ENCODE peak calls at places on chromosomes 7 and 10, in ten cellular contexts. Z is fibroblast of lung, G is AG04450, X is HFFc6, E is AG10803, H is IMR-90, D is spleen, V is activated B cell treated with CpG ODN at 0.5 μM for 24 hours, K is left lung, Y is heart right ventricle. W is an unnamed sample.

GRCh38 chr7:157520249-157520648 is 183.4 kb downstream of the DNAJB6 start:
- DNase-seq in V (peak; percentile 9), D (peak; percentile 52), X (no peak), H (no peak), G (no peak), Z (no peak), K (no peak), Y (no peak), E (no peak), W (no peak)

GRCh38 chr7:143345428-143345900 is 17.0 kb downstream of the FAM131B start:
- DNase-seq in Y (peak; percentile 48), V (no peak), K (peak; percentile 93), Z (peak; percentile 49), G (no peak), D (peak; percentile 90), E (no peak), X (no peak), H (peak; percentile 32), W (no peak)

GRCh38 chr7:67346126-67346525 is 349.5 kb downstream of the TYW1 start:
- DNase-seq in Z (no peak), D (no peak), K (no peak), Y (no peak), V (no peak), H (no peak), E (no peak), G (no peak), X (no peak), W (no peak)

GRCh38 chr10:51886438-51887068 is 187.2 kb upstream of the CSTF2T start:
- DNase-seq in H (peak; percentile 84), D (no peak), K (no peak), X (peak; percentile 49), G (peak; percentile 33), Z (peak; percentile 73), Y (no peak), V (no peak), E (peak; percentile 74), W (no peak)

GRCh38 chr10:132447446-132448247 is 50.6 kb downstream of the PWWP2B start:
- DNase-seq in K (peak; percentile 87), V (peak; percentile 45), E (peak; percentile 82), G (peak; percentile 18), Z (peak; percentile 93), X (peak; percentile 57), Y (no peak), D (peak; percentile 92), H (peak; percentile 71), W (no peak)

GRCh38 chr10:2145486-2145885 is 408.2 kb upstream of the ADARB2 start:
- DNase-seq in V (no peak), K (no peak), Z (no peak), H (no peak), E (no peak), G (no peak), Y (no peak), X (no peak), D (no peak), W (no peak)

GRCh38 chr10:60733189-60733815 is 45.0 kb upstream of the CDK1 start:
- DNase-seq in E (no peak), X (no peak), G (no peak), Y (peak; percentile 12), V (peak; percentile 45), D (peak; percentile 88), K (peak; percentile 87), Z (peak; percentile 11), H (no peak), W (no peak)

GRCh38 chr7:5532520-5533335 is 109.1 kb upstream of the TNRC18 start:
- DNase-seq in E (no peak), K (peak; percentile 97), X (no peak), D (peak; percentile 98), V (peak; percentile 78), Z (no peak), H (no peak), G (no peak), Y (peak; percentile 55), W (peak; percentile 28)

GRCh38 chr7:19161671-19162070 is 16.4 kb upstream of the FERD3L start:
- DNase-seq in E (no peak), D (no peak), V (no peak), G (no peak), X (no peak), H (peak; percentile 27), Z (peak; percentile 5), Y (no peak), K (no peak), W (no peak)

GRCh38 chr7:81430150-81430549 is 339.7 kb downstream of the HGF start:
- DNase-seq in V (no peak), E (no peak), X (no peak), Z (peak; percentile 22), Y (no peak), G (no peak), K (no peak), D (no peak), H (no peak), W (no peak)

GRCh38 chr7:256461-256940 is 33.5 kb upstream of the FOXL3 start:
- DNase-seq in X (no peak), H (no peak), D (peak; percentile 60), Y (no peak), E (no peak), G (no peak), K (peak; percentile 76), V (no peak), Z (no peak), W (no peak)

GRCh38 chr7:151801782-151802468 is 75.0 kb downstream of the PRKAG2 start:
- DNase-seq in V (no peak), D (peak; percentile 44), X (no peak), G (no peak), H (no peak), Y (no peak), K (peak; percentile 35), Z (no peak), E (no peak), W (no peak)

GRCh38 chr10:86648706-86649426 is 5.5 kb upstream of the OPN4 start:
- DNase-seq in Y (no peak), D (peak; percentile 62), E (peak; percentile 85), G (peak; percentile 20), X (peak; percentile 91), K (no peak), Z (peak; percentile 75), H (peak; percentile 68), V (no peak), W (peak; percentile 30)

GRCh38 chr10:119595134-119595714 is 1.5 kb downstream of the TIAL1 start:
- DNase-seq in X (peak; percentile 66), H (peak; percentile 56), E (peak; percentile 58), D (no peak), V (no peak), Z (peak; percentile 71), Y (no peak), K (no peak), G (no peak), W (no peak)

GRCh38 chr7:155401884-155402283 is 56.0 kb upstream of the EN2 start:
- DNase-seq in K (no peak), V (no peak), Z (no peak), G (no peak), H (no peak), D (no peak), E (no peak), Y (no peak), X (no peak), W (no peak)

GRCh38 chr7:155396661-155397060 is 61.3 kb upstream of the EN2 start:
- DNase-seq in D (peak; percentile 52), Y (no peak), E (no peak), V (no peak), H (no peak), Z (no peak), X (no peak), K (no peak), G (no peak), W (no peak)

GRCh38 chr7:155395176-155395797 is 62.6 kb upstream of the EN2 start:
- DNase-seq in E (no peak), V (no peak), D (peak; percentile 47), G (no peak), K (no peak), Y (no peak), H (no peak), X (no peak), Z (no peak), W (no peak)

GRCh38 chr7:155399577-155399976 is 58.4 kb upstream of the EN2 start:
- DNase-seq in Z (no peak), V (no peak), E (no peak), H (no peak), Y (no peak), G (no peak), D (peak; percentile 65), K (no peak), X (no peak), W (no peak)

GRCh38 chr7:155398944-155399343 is 59.0 kb upstream of the EN2 start:
- DNase-seq in V (no peak), K (no peak), Y (no peak), E (no peak), Z (no peak), X (no peak), D (peak; percentile 69), H (no peak), G (no peak), W (no peak)
- TF ChIP-seq CTCF in V (no peak), K (no peak), Y (no peak), E (no peak), Z (no peak), X (peak; percentile 41), D (no peak), H (no peak), G (no peak), W (no peak)

GRCh38 chr7:22549667-22550513 is 49.9 kb upstream of the STEAP1B start:
- DNase-seq in Z (peak; percentile 42), H (peak; percentile 7), D (peak; percentile 88), Y (no peak), E (no peak), K (peak; percentile 79), X (peak; percentile 32), G (no peak), V (peak; percentile 46), W (peak; percentile 62)
- TF ChIP-seq CTCF in Z (peak; percentile 67), H (peak; percentile 42), D (peak; percentile 39), Y (no peak), E (peak; percentile 29), K (peak; percentile 11), X (peak; percentile 88), G (peak; percentile 48), V (no peak), W (peak; percentile 37)

DNA sequence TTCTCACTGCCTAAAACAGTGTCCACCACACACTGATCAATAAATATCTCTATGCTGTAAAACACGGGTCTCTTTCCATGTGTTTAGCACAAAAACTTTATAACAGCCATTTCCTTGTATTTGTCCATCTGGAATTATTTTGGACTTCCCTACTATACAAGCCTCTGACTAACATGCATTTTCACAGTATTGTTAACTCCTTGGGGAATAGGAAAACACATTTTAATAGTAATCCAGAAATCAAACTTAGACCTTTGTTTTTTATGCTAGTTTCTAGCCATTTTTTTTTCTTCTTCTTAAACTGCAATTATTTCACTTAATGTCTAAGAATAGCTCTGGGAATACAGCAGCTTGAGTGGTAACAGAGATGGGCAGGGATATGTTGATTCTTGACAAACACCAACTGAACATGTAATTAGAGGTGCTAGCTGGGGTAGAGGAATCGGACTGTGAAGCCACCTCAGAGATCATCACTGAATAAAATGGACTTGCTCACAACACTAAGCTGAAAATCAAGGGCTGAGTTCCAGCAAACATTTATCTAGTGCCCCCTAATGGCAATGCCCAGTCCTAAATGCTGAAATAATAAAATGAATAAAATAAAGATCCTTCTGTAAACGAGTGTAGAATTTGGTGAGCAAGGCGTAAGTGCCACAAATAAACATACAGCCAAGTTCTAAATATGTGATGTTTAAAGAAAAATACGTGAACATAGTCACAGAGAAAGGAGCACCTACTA is 593.1 kb downstream of the SORCS1 start:
- DNase-seq in G (no peak), E (peak; percentile 53), D (no peak), K (no peak), X (peak; percentile 65), Y (no peak), Z (peak; percentile 35), H (peak; percentile 61), V (no peak), W (no peak)
- TF ChIP-seq CTCF in G (peak; percentile 55), E (peak; percentile 60), D (no peak), K (no peak), X (peak; percentile 88), Y (peak; percentile 47), Z (peak; percentile 54), H (peak; percentile 50), V (no peak), W (no peak)

GRCh38 chr10:87816163-87816841 is 1.7 kb downstream of the ATAD1 start:
- DNase-seq in V (no peak), Y (no peak), K (no peak), Z (no peak), G (no peak), D (no peak), X (no peak), E (no peak), H (no peak), W (no peak)
- TF ChIP-seq CTCF in V (no peak), Y (peak; percentile 16), K (no peak), Z (no peak), G (peak; percentile 5), D (no peak), X (peak; percentile 50), E (peak; percentile 26), H (peak; percentile 9), W (no peak)

W was measured in omental fat pad.